ENCODE peak calls at places on chromosomes 16 and 17, in five cellular contexts. R is neural progenitor cell, I is heart right ventricle, L is Calu3, G is activated B cell treated with CpG ODN at 0.5 μM for 24 hours. H is an unnamed sample.

GRCh38 chr17:65786479-65786878 is 225.0 kb upstream of the AXIN2 start:
- DNase-seq in G (no peak), L (no peak), R (no peak), I (no peak), H (no peak)

GRCh38 chr16:48535831-48536599 is 74.0 kb downstream of the N4BP1 start:
- DNase-seq in G (peak), R (peak), I (peak), L (no peak), H (no peak)

GRCh38 chr17:82963104-82963950 is 116.1 kb upstream of the METRNL start:
- DNase-seq in L (no peak), R (peak), I (peak), G (no peak), H (no peak)

GRCh38 chr17:44220211-44221071 is 966 bp upstream of the UBTF start:
- DNase-seq in G (peak), R (peak), L (peak), I (peak), H (no peak)

GRCh38 chr17:17051380-17051779 is 9.1 kb downstream of the MPRIP start:
- DNase-seq in I (no peak), L (no peak), R (no peak), G (peak), H (no peak)

GRCh38 chr16:1487395-1488053 is 1.2 kb downstream of the PTX4 start:
- DNase-seq in L (no peak), I (no peak), R (no peak), G (no peak), H (no peak)

GRCh38 chr17:41962768-41963434 is 3.7 kb upstream of the CNP start:
- DNase-seq in I (peak), L (peak), R (peak), G (peak), H (no peak)

GRCh38 chr16:15639061-15639568 is 3.8 kb downstream of the MARF1 start:
- DNase-seq in L (no peak), I (no peak), G (no peak), R (no peak), H (no peak)

GRCh38 chr17:43132117-43132516 is 7.0 kb upstream of the BRCA1 start:
- DNase-seq in I (no peak), R (no peak), L (no peak), G (no peak), H (no peak)

GRCh38 chr16:74771656-74772315 is 2.8 kb downstream of the FA2H start:
- DNase-seq in G (no peak), I (no peak), R (no peak), L (no peak), H (peak)

GRCh38 chr16:74775255-74775654 is 635 bp upstream of the FA2H start:
- DNase-seq in R (no peak), G (no peak), I (no peak), L (no peak), H (no peak)

GRCh38 chr16:74773431-74774222 is 993 bp downstream of the FA2H start:
- DNase-seq in G (no peak), R (no peak), I (no peak), L (peak), H (no peak)

GRCh38 chr16:74776926-74777325 is 2.3 kb upstream of the FA2H start:
- DNase-seq in G (no peak), R (no peak), I (no peak), L (no peak), H (no peak)

GRCh38 chr16:74774223-74775139 is at the start of gene FA2H:
- DNase-seq in L (peak), G (peak), I (peak), R (peak), H (no peak)
- TF ChIP-seq CTCF in L (peak), G (no peak), I (peak), R (peak), H (peak)

GRCh38 chr16:5619314-5619713 is 521.7 kb upstream of the EEF2KMT start:
- DNase-seq in G (no peak), I (no peak), L (no peak), R (peak), H (no peak)

GRCh38 chr16:5621826-5622225 is 524.2 kb upstream of the EEF2KMT start:
- DNase-seq in I (no peak), G (no peak), R (no peak), L (no peak), H (no peak)

GRCh38 chr16:5616841-5617240 is 519.2 kb upstream of the EEF2KMT start:
- DNase-seq in I (no peak), G (no peak), L (no peak), R (no peak), H (no peak)

DNA sequence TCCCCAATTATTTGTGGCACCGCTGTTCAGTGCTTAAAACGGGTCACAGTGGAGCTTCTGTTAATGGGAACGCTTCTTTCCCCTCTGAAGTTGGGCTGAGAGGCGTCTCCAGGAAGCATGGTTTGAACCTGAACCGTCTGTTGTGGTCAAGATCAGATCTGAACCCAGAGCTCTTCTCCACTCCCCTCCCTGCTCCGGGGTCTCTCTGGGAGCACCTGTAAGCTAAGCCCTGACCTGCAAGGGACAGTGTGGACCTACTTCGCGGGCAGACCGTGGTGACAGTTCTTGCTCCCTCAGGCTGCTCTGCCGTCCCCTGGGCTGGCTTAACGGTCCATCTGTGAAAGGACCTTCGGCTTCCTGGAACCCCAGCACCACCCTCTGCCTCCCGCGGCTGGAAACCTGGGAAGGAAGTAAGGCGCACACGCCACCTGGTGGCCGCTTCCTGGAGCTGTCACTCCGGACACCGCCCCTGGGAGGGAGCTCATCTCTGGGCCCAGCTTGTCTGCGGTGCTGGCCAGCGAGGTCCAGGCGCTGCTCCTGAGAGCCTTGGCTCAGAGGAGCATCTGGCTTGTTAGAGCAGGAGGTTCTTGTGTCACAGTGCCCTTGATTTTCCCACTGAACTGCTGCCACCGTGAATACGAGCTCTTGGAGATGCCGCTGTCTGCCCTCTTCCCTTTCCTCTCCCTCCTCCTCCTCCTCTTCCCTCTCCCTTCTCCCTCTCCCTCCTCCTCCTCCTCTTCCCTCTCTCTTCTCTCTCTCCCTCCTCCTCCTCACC is 518.5 kb upstream of the EEF2KMT start:
- DNase-seq in L (peak), G (no peak), R (peak), I (peak), H (no peak)
- TF ChIP-seq CTCF in L (peak), G (no peak), R (peak), I (peak), H (peak)

DNA sequence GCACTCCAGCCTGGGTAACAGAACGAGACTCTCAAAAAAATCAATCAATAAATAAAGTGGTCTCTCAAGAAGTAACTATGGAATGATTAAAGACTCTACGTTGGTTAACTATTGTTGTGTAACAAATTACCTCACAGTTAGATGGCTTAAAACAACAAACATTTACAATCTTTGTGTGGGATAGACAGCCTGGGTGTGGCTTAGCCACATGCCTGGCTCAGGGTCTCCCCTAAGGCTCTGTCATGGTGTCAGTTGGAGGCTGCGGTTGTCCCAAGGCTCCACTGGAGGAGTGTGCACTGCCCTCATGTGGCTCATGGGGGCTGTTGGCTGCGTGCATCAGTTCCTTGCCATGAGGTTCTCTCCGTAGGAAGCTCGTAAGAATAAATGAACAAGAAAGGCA is 294.5 kb downstream of the SNX29 start:
- DNase-seq in L (peak), I (no peak), G (no peak), R (peak), H (no peak)
- TF ChIP-seq CTCF in L (no peak), I (peak), G (no peak), R (peak), H (no peak)

DNA sequence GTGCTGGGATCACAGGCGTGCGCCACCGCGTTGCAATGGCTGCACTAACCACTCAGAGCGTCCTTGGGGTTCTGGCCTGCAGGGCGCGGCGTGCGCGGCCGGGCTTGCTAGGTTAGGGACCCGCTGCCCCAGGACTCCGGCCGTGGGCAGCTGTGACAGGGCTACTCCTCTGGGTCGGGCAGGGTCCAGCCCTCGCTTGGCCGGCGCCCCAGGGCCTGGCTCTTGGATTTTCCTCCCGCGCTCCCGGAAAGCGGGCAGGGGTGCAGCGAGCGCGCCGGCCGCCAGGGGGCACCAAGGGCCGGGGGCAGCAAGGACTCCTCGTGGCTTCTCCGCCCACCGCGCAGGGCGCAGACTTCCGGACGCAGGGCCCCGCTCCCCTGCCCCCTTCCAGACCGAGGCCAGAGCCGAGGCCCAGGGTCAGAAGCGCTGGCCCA is 489 bp downstream of the TLE7 start:
- DNase-seq in G (no peak), L (no peak), R (no peak), I (no peak), H (no peak)
- TF ChIP-seq CTCF in G (no peak), L (peak), R (peak), I (peak), H (no peak)

GRCh38 chr16:50371936-50372595 is 3.3 kb upstream of the BRD7 start:
- DNase-seq in I (no peak), L (no peak), G (no peak), R (peak), H (no peak)

GRCh38 chr16:50369133-50369804 is 481 bp upstream of the BRD7 start:
- DNase-seq in R (no peak), G (no peak), I (no peak), L (no peak), H (no peak)

GRCh38 chr16:50366126-50366525 is 2.7 kb downstream of the BRD7 start:
- DNase-seq in R (no peak), L (no peak), I (no peak), G (no peak), H (no peak)

GRCh38 chr16:50371036-50371716 is 2.4 kb upstream of the BRD7 start:
- DNase-seq in I (no peak), R (no peak), L (no peak), G (no peak), H (no peak)

DNA sequence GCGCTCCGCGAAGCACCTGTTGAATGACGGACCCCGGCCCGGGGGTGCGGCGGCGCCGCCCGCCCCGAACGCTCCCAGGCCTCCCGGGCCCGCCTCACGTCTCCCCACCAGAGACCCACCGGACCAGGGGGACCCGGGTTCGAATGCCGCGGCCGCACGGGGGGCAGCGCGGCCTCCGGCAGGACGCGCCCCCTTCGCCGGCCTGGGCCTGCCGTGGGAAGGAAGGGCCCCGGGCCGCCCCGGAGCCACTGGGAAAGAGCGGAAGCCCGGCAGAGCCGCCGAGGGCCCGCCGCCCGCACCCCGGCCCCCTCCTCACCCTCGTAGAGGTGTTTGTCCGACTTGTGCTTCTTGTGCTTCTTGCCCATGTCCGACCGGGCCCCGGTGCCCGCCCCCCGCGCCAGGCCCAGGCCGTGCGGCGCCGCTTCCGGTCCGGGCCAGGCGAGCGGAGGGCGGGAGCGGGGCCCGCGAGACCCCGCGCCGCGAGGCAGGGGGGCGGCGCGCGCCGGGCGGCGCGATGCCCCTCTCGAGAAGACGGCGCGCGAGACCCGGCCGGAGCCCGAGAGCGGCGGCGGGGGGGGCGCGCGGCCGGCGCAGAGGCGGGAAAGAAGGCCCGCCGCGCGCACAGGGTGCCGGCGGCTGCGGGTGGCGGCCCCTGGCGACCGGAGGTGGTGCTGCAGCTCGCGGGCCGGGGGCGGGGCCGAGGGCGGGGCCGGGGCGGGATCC is at the start of gene BRD7:
- DNase-seq in I (peak), G (peak), R (peak), L (peak), H (no peak)
- TF ChIP-seq CTCF in I (peak), G (no peak), R (peak), L (peak), H (peak)

GRCh38 chr16:50363656-50364055 is 5.1 kb downstream of the BRD7 start:
- DNase-seq in L (no peak), I (no peak), G (no peak), R (no peak), H (no peak)

GRCh38 chr16:50373780-50374179 is 5.0 kb upstream of the BRD7 start:
- DNase-seq in G (no peak), L (no peak), R (no peak), I (no peak), H (no peak)

GRCh38 chr16:50372611-50373344 is 4.0 kb upstream of the BRD7 start:
- DNase-seq in R (no peak), I (peak), G (no peak), L (no peak), H (no peak)

GRCh38 chr16:50373345-50373701 is 4.5 kb upstream of the BRD7 start:
- DNase-seq in L (no peak), R (no peak), I (no peak), G (no peak), H (no peak)

GRCh38 chr16:50367777-50368409 is 895 bp downstream of the BRD7 start:
- DNase-seq in G (no peak), L (no peak), I (no peak), R (no peak), H (no peak)
- TF ChIP-seq CTCF in G (no peak), L (no peak), I (no peak), R (no peak), H (no peak)